ENCODE peak calls at places on chromosomes 13 and 19, in five cellular contexts. M, O, K, Z and X are unnamed samples.

GRCh38 chr13:75153386-75153785 is 328.6 kb downstream of the TBC1D4 start:
- DNase-seq in M (no peak), O (no peak), K (no peak), Z (no peak), X (no peak)

GRCh38 chr13:29706923-29707322 is 111.4 kb upstream of the SLC7A1 start:
- DNase-seq in M (no peak), O (no peak), K (no peak), Z (no peak), X (no peak)

GRCh38 chr13:60837806-60838205 is 440.8 kb downstream of the TDRD3 start:
- DNase-seq in M (no peak), O (peak; percentile 60), K (no peak), Z (no peak), X (no peak)

GRCh38 chr19:13212759-13213330 is 62.6 kb downstream of the IER2 start:
- DNase-seq in M (peak; percentile 70), O (no peak), K (peak; percentile 46), Z (peak; percentile 75), X (peak; percentile 38)

GRCh38 chr19:46159893-46160775 is 12.1 kb downstream of the IGFL2 start:
- DNase-seq in M (no peak), O (no peak), K (no peak), Z (no peak), X (no peak)

GRCh38 chr13:33218020-33218419 is 67.5 kb downstream of the STARD13 start:
- DNase-seq in M (no peak), O (peak; percentile 88), K (no peak), Z (no peak), X (peak; percentile 75)

GRCh38 chr13:39047560-39047959 is 9.3 kb downstream of the NHLRC3 start:
- DNase-seq in M (no peak), O (no peak), K (no peak), Z (peak; percentile 12), X (no peak)

GRCh38 chr19:48290341-48290922 is 20.6 kb downstream of the ZNF114 start:
- DNase-seq in M (no peak), O (peak; percentile 61), K (no peak), Z (peak; percentile 58), X (peak; percentile 53)

GRCh38 chr13:95335667-95336066 is 34.4 kb upstream of the ABCC4 start:
- DNase-seq in M (no peak), O (no peak), K (no peak), Z (no peak), X (no peak)

GRCh38 chr13:26050568-26051230 is 1.1 kb downstream of the SHISA2 start:
- DNase-seq in M (no peak), O (peak; percentile 22), K (no peak), Z (peak; percentile 18), X (no peak)

DNA sequence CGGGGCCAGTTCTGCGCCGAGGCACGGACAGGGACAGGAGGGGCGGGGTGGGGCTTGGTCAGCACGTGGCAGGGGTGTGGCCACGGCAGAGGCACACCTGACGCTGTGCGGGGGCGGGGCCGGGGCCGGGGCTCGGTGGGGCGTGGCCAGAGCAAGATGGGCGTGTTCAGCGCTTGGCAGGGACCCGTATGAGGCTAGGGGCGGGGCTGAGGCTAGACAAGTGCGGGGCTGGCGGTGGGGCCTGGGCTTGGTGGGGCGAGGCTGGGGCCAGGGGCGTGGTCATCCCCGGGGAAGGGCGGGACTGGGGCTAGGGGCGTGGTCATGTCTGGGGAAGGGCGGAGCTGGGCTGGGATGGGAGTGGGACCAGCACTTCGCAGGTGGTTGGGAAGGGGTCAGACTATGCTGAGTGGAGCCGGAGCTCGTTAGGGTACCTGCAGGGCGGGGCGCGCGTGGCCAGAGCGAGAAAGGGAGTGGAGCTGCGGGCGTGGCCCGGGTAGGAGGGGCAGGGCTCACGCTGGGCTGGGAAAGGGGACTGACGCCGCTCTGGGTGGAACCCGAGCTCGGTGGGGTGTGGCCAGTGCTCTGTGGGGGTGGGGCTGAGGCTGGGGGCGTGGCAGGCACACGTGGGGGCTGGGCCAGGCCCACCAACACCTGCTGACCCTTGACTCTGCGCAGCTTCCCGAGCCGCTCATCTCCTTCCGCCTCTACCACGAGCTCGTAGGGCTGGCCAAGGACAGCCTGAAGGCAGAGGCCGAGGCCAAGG is 12.8 kb downstream of the POLR2E start:
- DNase-seq in M (no peak), O (no peak), K (peak; percentile 79), Z (peak; percentile 88), X (no peak)
- H3K4me3 ChIP-seq in M (no peak overlapping the region), O (no peak overlapping the region), K (peak overlapping the region; percentile 35), Z (peak overlapping the region; percentile 27), X (peak overlapping the region; percentile 27)

GRCh38 chr13:52161193-52161646 is 1.8 kb upstream of the NEK3 start:
- DNase-seq in M (no peak), O (no peak), K (no peak), Z (no peak), X (no peak)
- H3K27me3 ChIP-seq in M (no peaks in the 10 kb centered on the region), O (no peaks in the 10 kb centered on the region), K (no peaks in the 10 kb centered on the region), Z (no peaks in the 10 kb centered on the region), X (no peaks in the 10 kb centered on the region)

GRCh38 chr13:66847541-66847940 is 382.6 kb downstream of the PCDH9 start:
- DNase-seq in M (no peak), O (no peak), K (no peak), Z (no peak), X (no peak)
- TF ChIP-seq CTCF in M (no peak), O (no peak), K (no peak), Z (no peak), X (no peak)

DNA sequence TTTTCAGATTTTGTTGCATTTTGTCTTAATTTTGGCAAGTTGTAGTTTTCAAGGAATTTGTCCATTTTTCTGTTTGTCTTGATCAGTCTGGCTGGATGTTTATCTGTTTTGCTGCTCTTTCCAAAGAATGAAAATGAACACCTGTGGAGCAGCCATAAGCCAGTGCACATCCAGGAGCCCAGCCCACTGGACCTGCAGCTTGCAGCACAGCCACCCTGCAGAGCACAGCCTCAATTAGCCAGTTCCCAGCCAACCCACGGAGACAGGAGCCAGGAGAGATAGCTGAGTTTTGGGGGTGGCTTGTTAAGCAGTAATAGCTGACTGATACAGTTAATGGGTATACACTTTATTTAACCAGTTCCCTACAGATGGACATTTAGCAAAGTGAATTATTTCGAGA is 38.0 kb upstream of the URI1 start:
- DNase-seq in M (no peak), O (no peak), K (no peak), Z (no peak), X (no peak)
- H3K4me3 ChIP-seq in M (no peak overlapping the region), O (no peak overlapping the region), K (no peak overlapping the region), Z (no peak overlapping the region), X (no peak overlapping the region)

GRCh38 chr19:41919948-41920712 is 8.1 kb downstream of the ERFL start:
- DNase-seq in M (no peak), O (no peak), K (no peak), Z (no peak), X (no peak)

GRCh38 chr19:41920878-41921277 is 7.4 kb downstream of the ERFL start:
- DNase-seq in M (no peak), O (no peak), K (no peak), Z (peak; percentile 5), X (no peak)

GRCh38 chr19:41922585-41922984 is 5.7 kb downstream of the ERFL start:
- DNase-seq in M (no peak), O (no peak), K (no peak), Z (no peak), X (no peak)

GRCh38 chr19:41922220-41922576 is 6.1 kb downstream of the ERFL start:
- DNase-seq in M (no peak), O (no peak), K (no peak), Z (no peak), X (no peak)

GRCh38 chr19:41921280-41922219 is 6.7 kb downstream of the ERFL start:
- DNase-seq in M (no peak), O (no peak), K (no peak), Z (no peak), X (no peak)
- H3K27me3 ChIP-seq in M (peaks cover 5% of the 10 kb centered on the region), O (peaks cover 87% of the 10 kb centered on the region), K (peaks cover 58% of the 10 kb centered on the region), Z (peaks cover 23% of the 10 kb centered on the region), X (peaks cover 53% of the 10 kb centered on the region)